ENCODE peak calls at places on chromosomes 7 and 10, in four cellular contexts. O is A549, V is HCT116, Z is IMR-90. H is an unnamed sample.

GRCh38 chr7:6367701-6368211 is 80.0 kb downstream of the DAGLB start:
- DNase-seq in V (no peak), Z (peak), O (peak), H (no peak)

GRCh38 chr7:111532625-111533024 is 29.7 kb downstream of the IMMP2L start:
- DNase-seq in O (no peak), Z (no peak), V (no peak), H (peak)

GRCh38 chr7:90916319-90916718 is 320.2 kb downstream of the CDK14 start:
- DNase-seq in O (no peak), V (no peak), Z (no peak), H (no peak)

GRCh38 chr10:17200035-17200884 is 1.2 kb downstream of the TRDMT1 start:
- DNase-seq in O (no peak), Z (no peak), V (no peak), H (no peak)

GRCh38 chr7:39531818-39532217 is 34.4 kb upstream of the YAE1 start:
- DNase-seq in Z (no peak), O (no peak), V (no peak), H (no peak)

GRCh38 chr10:34687434-34688205 is 127.5 kb downstream of the PARD3 start:
- DNase-seq in V (no peak), O (peak), Z (peak), H (no peak)

GRCh38 chr10:51895209-51895608 is 195.8 kb upstream of the CSTF2T start:
- DNase-seq in O (no peak), Z (peak), V (no peak), H (no peak)

GRCh38 chr10:50501478-50501877 is 122.3 kb downstream of the SGMS1 start:
- DNase-seq in Z (peak), O (peak), V (no peak), H (no peak)

GRCh38 chr7:111006040-111006439 is 84.9 kb upstream of the LRRN3 start:
- DNase-seq in V (no peak), Z (no peak), O (no peak), H (no peak)

GRCh38 chr10:48910557-48910956 is 29.1 kb downstream of the LRRC18 start:
- DNase-seq in V (no peak), Z (no peak), O (no peak), H (no peak)

GRCh38 chr7:101882595-101883564 is 65.5 kb downstream of the CUX1 start:
- DNase-seq in Z (peak), V (peak), O (peak), H (peak)

GRCh38 chr7:45181991-45182855 is 24.6 kb downstream of the RAMP3 start:
- DNase-seq in O (no peak), V (no peak), Z (no peak), H (no peak)

GRCh38 chr10:86446424-86446823 is 75.2 kb downstream of the WAPL start:
- DNase-seq in V (no peak), O (no peak), Z (peak), H (no peak)

GRCh38 chr7:64558781-64559180 is 4.1 kb downstream of the ZNF680 start:
- DNase-seq in Z (no peak), O (no peak), V (no peak), H (no peak)

GRCh38 chr10:17747883-17748550 is 4.0 kb upstream of the TMEM236 start:
- DNase-seq in Z (peak), V (no peak), O (peak), H (no peak)

GRCh38 chr10:69234447-69234846 is 14.3 kb downstream of the HKDC1 start:
- DNase-seq in Z (no peak), O (no peak), V (no peak), H (no peak)

GRCh38 chr7:37201003-37201875 is 247.4 kb downstream of the ELMO1 start:
- DNase-seq in Z (peak), O (peak), V (peak), H (peak)

GRCh38 chr10:60426425-60426824 is 36.8 kb upstream of the ANK3 start:
- DNase-seq in V (no peak), O (peak), Z (peak), H (no peak)

GRCh38 chr7:156318426-156318825 is 322.1 kb upstream of the RNF32 start:
- DNase-seq in O (no peak), V (no peak), Z (no peak), H (peak)

GRCh38 chr7:18671176-18671575 is 175.6 kb downstream of the HDAC9 start:
- DNase-seq in Z (no peak), O (no peak), V (no peak), H (no peak)

GRCh38 chr10:69892436-69893215 is 90.9 kb downstream of the COL13A1 start:
- DNase-seq in Z (no peak), O (no peak), V (no peak), H (no peak)

GRCh38 chr7:121294448-121294992 is 34.3 kb upstream of the WNT16 start:
- DNase-seq in V (no peak), O (no peak), Z (no peak), H (no peak)

GRCh38 chr10:131179386-131179785 is 132.1 kb downstream of the TCERG1L start:
- DNase-seq in O (no peak), V (no peak), Z (no peak), H (no peak)

GRCh38 chr10:31023558-31023957 is 8.1 kb downstream of the ZNF438 start:
- DNase-seq in V (no peak), O (no peak), Z (no peak), H (no peak)

GRCh38 chr10:971150-971542 is 17.1 kb upstream of the GTPBP4 start:
- DNase-seq in O (no peak), Z (peak), V (no peak), H (peak)

GRCh38 chr10:969473-970150 is 18.6 kb upstream of the GTPBP4 start:
- DNase-seq in V (no peak), O (no peak), Z (no peak), H (no peak)

GRCh38 chr10:970311-971149 is 17.7 kb upstream of the GTPBP4 start:
- DNase-seq in O (no peak), V (no peak), Z (no peak), H (peak)

GRCh38 chr10:972763-973162 is 15.5 kb upstream of the GTPBP4 start:
- DNase-seq in O (no peak), V (no peak), Z (no peak), H (no peak)

GRCh38 chr10:971613-972012 is 16.6 kb upstream of the GTPBP4 start:
- DNase-seq in Z (no peak), O (no peak), V (no peak), H (no peak)
- TF ChIP-seq RAD21 in Z (no peak), O (no peak), V (no peak), H (no peak)

GRCh38 chr10:35735412-35735811 is 93.3 kb upstream of the FZD8 start:
- DNase-seq in Z (peak), O (peak), V (no peak), H (no peak)
- TF ChIP-seq RAD21 in Z (no peak), O (no peak), V (no peak), H (no peak)

DNA sequence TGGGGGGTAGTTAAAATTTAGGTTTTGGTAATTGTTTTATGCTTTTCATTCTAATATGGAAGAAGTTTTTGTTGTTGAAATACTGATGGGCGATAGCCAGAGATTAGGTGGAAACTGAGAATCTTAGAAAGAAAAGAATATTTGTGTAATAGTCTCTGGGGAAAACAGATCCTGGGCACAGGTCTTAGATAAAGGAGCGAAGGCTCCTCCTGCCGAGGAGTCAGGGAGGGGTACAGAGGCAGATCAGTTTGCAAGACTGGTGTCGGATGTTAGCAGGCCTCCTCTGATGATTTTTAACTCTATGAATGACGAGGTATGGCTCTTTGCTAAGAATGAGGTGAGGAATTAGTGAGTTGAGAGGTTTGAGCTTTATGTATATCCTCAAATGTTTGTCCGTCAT is 339.7 kb downstream of the HGF start:
- DNase-seq in V (no peak), Z (no peak), O (no peak), H (no peak)
- TF ChIP-seq RAD21 in V (no peak), Z (no peak), O (no peak), H (no peak)

GRCh38 chr7:94294471-94295131 is 100.1 kb upstream of the COL1A2 start:
- DNase-seq in O (no peak), Z (no peak), V (no peak), H (no peak)

GRCh38 chr7:94286111-94286510 is 108.6 kb upstream of the COL1A2 start:
- DNase-seq in V (no peak), Z (peak), O (no peak), H (no peak)

GRCh38 chr7:94288091-94288490 is 106.6 kb upstream of the COL1A2 start:
- DNase-seq in O (peak), Z (peak), V (no peak), H (no peak)

GRCh38 chr7:94284120-94284519 is 110.6 kb upstream of the COL1A2 start:
- DNase-seq in Z (no peak), O (no peak), V (no peak), H (no peak)

GRCh38 chr7:94289071-94289470 is 105.6 kb upstream of the COL1A2 start:
- DNase-seq in O (peak), Z (peak), V (peak), H (peak)
- TF ChIP-seq RAD21 in O (peak), Z (peak), V (peak), H (peak)

GRCh38 chr7:144399946-144400345 is 3.5 kb downstream of the NOBOX start:
- DNase-seq in V (no peak), Z (no peak), O (no peak), H (no peak)

GRCh38 chr7:144398911-144399310 is 4.6 kb downstream of the NOBOX start:
- DNase-seq in V (no peak), Z (no peak), O (no peak), H (no peak)

GRCh38 chr7:144401490-144401889 is 2.0 kb downstream of the NOBOX start:
- DNase-seq in O (no peak), Z (no peak), V (no peak), H (no peak)

GRCh38 chr7:144397086-144397485 is 6.4 kb downstream of the NOBOX start:
- DNase-seq in Z (no peak), O (no peak), V (no peak), H (no peak)

DNA sequence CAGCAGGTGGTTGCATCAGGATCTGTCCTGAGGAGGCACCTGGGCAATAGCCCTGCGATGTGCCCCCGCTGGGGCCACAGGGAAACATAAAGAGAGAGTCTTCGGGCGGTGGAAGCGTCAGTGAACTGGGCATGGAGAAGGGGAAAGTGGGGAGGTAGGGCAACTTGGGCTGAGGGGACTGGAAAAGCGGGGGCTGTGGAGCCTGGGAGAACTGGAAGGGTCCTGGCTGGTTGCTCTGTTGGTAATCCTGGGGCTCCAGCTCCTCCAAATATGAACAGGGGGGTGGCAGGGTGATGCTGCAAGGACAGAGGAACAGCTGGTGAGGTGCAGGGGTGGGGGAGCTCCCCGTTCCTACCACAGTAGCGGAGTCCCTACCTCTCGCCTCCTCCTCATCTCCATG is 5.2 kb downstream of the NOBOX start:
- DNase-seq in Z (no peak), O (no peak), V (no peak), H (no peak)
- TF ChIP-seq RAD21 in Z (no peak), O (no peak), V (no peak), H (no peak)

GRCh38 chr10:43748560-43748959 is 99.9 kb upstream of the ZNF32 start:
- DNase-seq in V (no peak), Z (no peak), O (no peak), H (no peak)
- TF ChIP-seq RAD21 in V (no peak), Z (no peak), O (no peak), H (no peak)